ENCODE peak calls at places on chromosomes 5 and 9, in nine cellular contexts. T is HuH-7.5, P is NCI-H1417, X is globus pallidus, Z is HCT116, A is cardiac muscle cell, C is AG10803, F is Peyer's patch, L is NCI-H460. J is an unnamed sample.
A peak's percentile ranks its signal among the peaks of the same experiment; 100 is the strongest.

GRCh38 chr9:97830884-97831829 is 21.9 kb upstream of the FOXE1 start:
- DNase-seq in T (no peak), P (no peak), X (no peak), Z (no peak), A (peak; percentile 20), C (no peak), F (no peak), L (no peak), J (no peak)

GRCh38 chr9:101438523-101438922 is 2.9 kb upstream of the ALDOB start:
- DNase-seq in T (no peak), P (no peak), X (no peak), Z (no peak), A (no peak), C (no peak), F (no peak), L (no peak), J (no peak)

GRCh38 chr9:106107716-106108115 is 413.4 kb downstream of the TMEM38B start:
- DNase-seq in T (no peak), P (no peak), X (no peak), Z (no peak), A (no peak), C (no peak), F (no peak), L (no peak), J (no peak)

GRCh38 chr5:176360894-176361436 is 599 bp downstream of the KIAA1191 start:
- DNase-seq in T (no peak), P (peak; percentile 74), X (peak; percentile 20), Z (no peak), A (peak; percentile 14), C (peak; percentile 5), F (no peak), L (no peak), J (no peak)

GRCh38 chr5:160921714-160922285 is 69.8 kb upstream of the ATP10B start:
- DNase-seq in T (no peak), P (no peak), X (no peak), Z (no peak), A (no peak), C (no peak), F (no peak), L (no peak), J (no peak)

GRCh38 chr9:114186091-114186792 is 30.9 kb downstream of the COL27A1 start:
- DNase-seq in T (no peak), P (no peak), X (no peak), Z (no peak), A (no peak), C (no peak), F (no peak), L (no peak), J (no peak)

GRCh38 chr5:139895647-139896046 is 100.0 kb downstream of the PSD2 start:
- DNase-seq in T (no peak), P (no peak), X (peak; percentile 41), Z (no peak), A (peak; percentile 34), C (no peak), F (no peak), L (no peak), J (no peak)

GRCh38 chr9:127418037-127418471 is 6.1 kb upstream of the ZNF79 start:
- DNase-seq in T (peak; percentile 79), P (no peak), X (no peak), Z (peak; percentile 15), A (peak; percentile 12), C (no peak), F (no peak), L (no peak), J (peak; percentile 59)

GRCh38 chr5:116032991-116033390 is 719 bp downstream of the ARL14EPL start:
- DNase-seq in T (no peak), P (no peak), X (no peak), Z (no peak), A (no peak), C (no peak), F (no peak), L (no peak), J (no peak)

GRCh38 chr5:132228241-132229035 is 785 bp upstream of the P4HA2 start:
- DNase-seq in T (no peak), P (no peak), X (no peak), Z (no peak), A (no peak), C (no peak), F (peak; percentile 46), L (no peak), J (no peak)